ENCODE peak calls at places on chromosomes 13 and 19, in five cellular contexts. One of them, this sample, is unnamed.
A peak's percentile ranks its signal among the peaks of the same experiment; 100 is the strongest.

GRCh38 chr13:41523396-41523795 is 66.0 kb downstream of the RGCC start:
- DNase-seq in K562: no peak
- DNase-seq in thyroid gland: no peak
- DNase-seq in ascending aorta: no peak
- DNase-seq in ovary: no peak
- DNase-seq in this sample: no peak

GRCh38 chr19:39329948-39330347 is 5.9 kb downstream of the GMFG start:
- DNase-seq in K562: no peak
- DNase-seq in thyroid gland: no peak
- DNase-seq in ascending aorta: no peak
- DNase-seq in ovary: no peak
- DNase-seq in this sample: no peak

GRCh38 chr19:38252935-38253691 is 3.1 kb downstream of the PPP1R14A start:
- DNase-seq in K562: no peak
- DNase-seq in thyroid gland: no peak
- DNase-seq in ascending aorta: peak; percentile 90
- DNase-seq in ovary: peak; percentile 64
- DNase-seq in this sample: peak; percentile 69

GRCh38 chr13:30796132-30796832 is 60.9 kb downstream of the ALOX5AP start:
- DNase-seq in K562: no peak
- DNase-seq in thyroid gland: peak; percentile 16
- DNase-seq in ascending aorta: no peak
- DNase-seq in ovary: no peak
- DNase-seq in this sample: no peak

GRCh38 chr13:77489566-77490337 is 45.8 kb upstream of the SCEL start:
- DNase-seq in K562: no peak
- DNase-seq in thyroid gland: no peak
- DNase-seq in ascending aorta: no peak
- DNase-seq in ovary: no peak
- DNase-seq in this sample: no peak

GRCh38 chr19:4518345-4519171 is at the start of gene PLIN4:
- DNase-seq in K562: no peak
- DNase-seq in thyroid gland: peak; percentile 10
- DNase-seq in ascending aorta: peak; percentile 75
- DNase-seq in ovary: peak; percentile 96
- DNase-seq in this sample: peak; percentile 83

GRCh38 chr13:77384999-77385398 is 58.1 kb upstream of the MYCBP2 start:
- DNase-seq in K562: no peak
- DNase-seq in thyroid gland: no peak
- DNase-seq in ascending aorta: no peak
- DNase-seq in ovary: no peak
- DNase-seq in this sample: no peak

GRCh38 chr13:40060318-40061007 is 405.0 kb downstream of the COG6 start:
- DNase-seq in K562: no peak
- DNase-seq in thyroid gland: peak; percentile 57
- DNase-seq in ascending aorta: peak; percentile 86
- DNase-seq in ovary: peak; percentile 84
- DNase-seq in this sample: peak; percentile 22

GRCh38 chr19:1102407-1103106 is 1.2 kb upstream of the GPX4 start:
- DNase-seq in K562: no peak
- DNase-seq in thyroid gland: peak; percentile 67
- DNase-seq in ascending aorta: peak; percentile 95
- DNase-seq in ovary: peak; percentile 66
- DNase-seq in this sample: no peak

DNA sequence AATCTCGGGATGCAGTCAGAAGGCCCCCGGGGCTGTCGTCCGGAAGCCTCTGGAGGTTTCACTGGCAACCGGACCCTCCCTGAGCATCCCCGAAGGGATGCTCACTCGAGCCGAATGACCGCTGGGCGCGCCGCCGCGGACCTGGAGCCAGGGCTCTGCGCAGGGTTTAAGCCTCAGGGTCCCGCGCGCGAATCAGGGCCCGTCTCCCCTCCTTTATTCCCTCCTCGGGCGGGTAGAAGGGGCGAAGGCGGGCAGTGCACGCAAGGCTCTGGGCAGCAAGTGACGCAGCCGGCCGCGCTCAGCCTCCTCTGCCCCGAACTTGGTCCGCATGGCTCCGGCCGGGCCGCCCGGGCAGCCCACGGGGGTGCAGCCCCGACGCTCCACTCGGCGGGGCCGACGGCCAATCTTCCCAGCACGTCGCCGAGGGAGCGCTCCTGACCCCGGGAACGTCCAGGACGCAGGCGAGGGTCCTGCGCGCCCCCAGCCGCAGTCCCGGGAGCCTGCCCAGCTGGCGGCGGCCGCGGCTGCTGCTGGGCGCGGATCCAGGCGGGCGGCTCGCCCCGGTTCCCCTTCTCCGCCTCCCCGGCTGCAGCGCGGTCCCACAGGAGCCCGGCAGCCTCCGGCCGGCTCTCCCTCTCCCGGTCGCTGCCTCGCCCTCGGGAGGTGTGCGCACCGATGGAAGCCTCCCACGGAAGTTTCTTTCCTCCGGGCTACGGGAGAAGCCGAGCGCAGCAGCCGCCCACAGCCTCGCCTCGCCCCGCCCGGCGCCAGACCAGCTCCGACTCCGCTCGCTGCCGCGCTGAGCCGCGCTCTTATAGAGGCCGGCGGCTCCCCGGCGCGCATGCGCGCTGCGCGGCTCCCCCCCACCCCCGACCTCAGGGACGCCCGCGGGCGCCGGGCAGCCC is at the start of gene SHISA2:
- DNase-seq in K562: no peak
- DNase-seq in thyroid gland: peak; percentile 37
- DNase-seq in ascending aorta: no peak
- DNase-seq in ovary: peak; percentile 37
- DNase-seq in this sample: no peak
- H3K36me3 ChIP-seq in K562: no peaks in the 10 kb centered on the region
- H3K36me3 ChIP-seq in thyroid gland: peaks cover 3% of the 10 kb centered on the region
- H3K36me3 ChIP-seq in ascending aorta: no peaks in the 10 kb centered on the region
- H3K36me3 ChIP-seq in ovary: no peaks in the 10 kb centered on the region
- H3K36me3 ChIP-seq in this sample: no peaks in the 10 kb centered on the region

GRCh38 chr19:35715981-35716734 is 1.6 kb upstream of the KMT2B start:
- DNase-seq in K562: peak; percentile 48
- DNase-seq in thyroid gland: peak; percentile 67
- DNase-seq in ascending aorta: peak; percentile 63
- DNase-seq in ovary: peak; percentile 82
- DNase-seq in this sample: peak; percentile 67
- H3K4me1 ChIP-seq in K562: peaks cover 14% of the 10 kb centered on the region
- H3K4me1 ChIP-seq in thyroid gland: peaks cover 23% of the 10 kb centered on the region
- H3K4me1 ChIP-seq in ascending aorta: peaks cover 19% of the 10 kb centered on the region
- H3K4me1 ChIP-seq in ovary: peaks cover 10% of the 10 kb centered on the region
- H3K4me1 ChIP-seq in this sample: peaks cover 24% of the 10 kb centered on the region

GRCh38 chr19:19900124-19900523 is 622 bp upstream of the ZNF93 start:
- DNase-seq in K562: peak; percentile 40
- DNase-seq in thyroid gland: no peak
- DNase-seq in ascending aorta: no peak
- DNase-seq in ovary: no peak
- DNase-seq in this sample: no peak
- H3K4me3 ChIP-seq in K562: peak overlapping the region; percentile 63
- H3K4me3 ChIP-seq in thyroid gland: peak overlapping the region; percentile 72
- H3K4me3 ChIP-seq in ascending aorta: peak overlapping the region; percentile 82
- H3K4me3 ChIP-seq in ovary: peak overlapping the region; percentile 67
- H3K4me3 ChIP-seq in this sample: peak overlapping the region; percentile 60

GRCh38 chr19:16641695-16642094 is 13.7 kb upstream of the MED26 start:
- DNase-seq in K562: no peak
- DNase-seq in thyroid gland: no peak
- DNase-seq in ascending aorta: no peak
- DNase-seq in ovary: no peak
- DNase-seq in this sample: no peak
- H3K36me3 ChIP-seq in K562: peaks cover 89% of the 10 kb centered on the region
- H3K36me3 ChIP-seq in thyroid gland: peaks cover 53% of the 10 kb centered on the region
- H3K36me3 ChIP-seq in ascending aorta: peaks cover 53% of the 10 kb centered on the region
- H3K36me3 ChIP-seq in ovary: no peaks in the 10 kb centered on the region
- H3K36me3 ChIP-seq in this sample: peaks cover 59% of the 10 kb centered on the region

GRCh38 chr19:34430738-34431625 is 2.8 kb downstream of the UBA2 start:
- DNase-seq in K562: peak; percentile 76
- DNase-seq in thyroid gland: no peak
- DNase-seq in ascending aorta: no peak
- DNase-seq in ovary: no peak
- DNase-seq in this sample: no peak
- H3K4me1 ChIP-seq in K562: peaks cover 3% of the 10 kb centered on the region
- H3K4me1 ChIP-seq in thyroid gland: peaks cover 14% of the 10 kb centered on the region
- H3K4me1 ChIP-seq in ascending aorta: peaks cover 61% of the 10 kb centered on the region
- H3K4me1 ChIP-seq in ovary: peaks cover 14% of the 10 kb centered on the region
- H3K4me1 ChIP-seq in this sample: peaks cover 29% of the 10 kb centered on the region

DNA sequence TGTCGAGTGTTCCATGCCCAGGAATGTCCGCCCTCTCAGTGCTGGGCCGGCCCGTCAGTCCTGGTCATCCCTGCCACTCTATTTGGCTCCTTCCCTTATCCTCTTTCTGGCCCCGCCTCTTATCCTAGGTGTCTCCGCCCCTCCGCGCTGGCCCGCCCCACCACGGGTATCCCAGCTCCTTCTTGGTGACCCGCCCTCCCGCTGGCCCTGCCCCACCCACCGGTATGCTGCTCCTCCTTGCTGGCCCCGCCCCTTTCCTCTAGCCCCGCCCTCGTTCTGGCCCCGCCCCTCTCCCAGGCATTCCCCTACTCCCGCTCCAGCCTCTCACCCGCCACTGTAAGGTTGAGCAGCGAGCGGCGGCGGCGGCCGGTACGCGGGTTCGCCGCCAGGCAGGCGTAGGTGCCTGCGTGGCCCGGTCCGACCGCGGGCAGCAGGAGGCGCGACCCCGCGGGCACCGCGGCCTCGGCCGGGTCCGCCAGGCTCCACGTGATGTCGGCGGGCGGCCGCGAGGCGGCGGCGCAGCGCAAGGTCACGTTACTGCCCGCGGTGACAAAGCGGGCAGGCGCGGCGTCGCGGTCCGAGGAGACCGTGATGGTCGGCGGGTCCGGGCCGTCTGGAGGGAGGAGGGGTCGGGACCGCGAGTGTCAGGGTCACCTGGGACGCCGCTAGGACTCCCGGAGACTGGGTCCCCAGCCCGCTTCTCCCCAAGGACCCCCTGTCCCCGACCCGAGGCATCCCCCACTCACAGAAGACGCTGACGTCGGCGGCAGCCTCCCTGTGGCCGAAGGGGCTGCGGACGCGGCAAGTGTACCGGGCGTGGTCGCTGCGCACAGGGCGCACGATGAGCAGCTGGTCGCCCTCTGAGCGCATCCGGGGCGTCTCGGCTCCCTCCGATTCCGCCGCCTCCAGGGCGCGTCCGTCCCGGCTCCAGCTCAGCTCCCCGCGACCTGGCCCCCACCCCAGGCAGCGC is 2.0 kb downstream of the VSIG10L start:
- DNase-seq in K562: peak; percentile 99
- DNase-seq in thyroid gland: peak; percentile 96
- DNase-seq in ascending aorta: peak; percentile 100
- DNase-seq in ovary: peak; percentile 99
- DNase-seq in this sample: peak; percentile 97
- H3K4me3 ChIP-seq in K562: peak overlapping the region; percentile 67
- H3K4me3 ChIP-seq in thyroid gland: peak overlapping the region; percentile 38
- H3K4me3 ChIP-seq in ascending aorta: peak overlapping the region; percentile 85
- H3K4me3 ChIP-seq in ovary: peak overlapping the region; percentile 80
- H3K4me3 ChIP-seq in this sample: peak overlapping the region; percentile 77

GRCh38 chr13:111184685-111185401 is 69.7 kb downstream of the ARHGEF7 start:
- DNase-seq in K562: no peak
- DNase-seq in thyroid gland: no peak
- DNase-seq in ascending aorta: no peak
- DNase-seq in ovary: no peak
- DNase-seq in this sample: no peak

GRCh38 chr13:111181977-111182376 is 66.9 kb downstream of the ARHGEF7 start:
- DNase-seq in K562: no peak
- DNase-seq in thyroid gland: no peak
- DNase-seq in ascending aorta: no peak
- DNase-seq in ovary: no peak
- DNase-seq in this sample: no peak

GRCh38 chr13:111179908-111180756 is 65.0 kb downstream of the ARHGEF7 start:
- DNase-seq in K562: no peak
- DNase-seq in thyroid gland: no peak
- DNase-seq in ascending aorta: no peak
- DNase-seq in ovary: no peak
- DNase-seq in this sample: no peak

GRCh38 chr13:111183959-111184684 is 69.0 kb downstream of the ARHGEF7 start:
- DNase-seq in K562: no peak
- DNase-seq in thyroid gland: peak; percentile 74
- DNase-seq in ascending aorta: no peak
- DNase-seq in ovary: peak; percentile 59
- DNase-seq in this sample: no peak

GRCh38 chr13:111183087-111183645 is 68.1 kb downstream of the ARHGEF7 start:
- DNase-seq in K562: no peak
- DNase-seq in thyroid gland: no peak
- DNase-seq in ascending aorta: no peak
- DNase-seq in ovary: no peak
- DNase-seq in this sample: no peak
- H3K36me3 ChIP-seq in K562: peaks cover 3% of the 10 kb centered on the region
- H3K36me3 ChIP-seq in thyroid gland: no peaks in the 10 kb centered on the region
- H3K36me3 ChIP-seq in ascending aorta: no peaks in the 10 kb centered on the region
- H3K36me3 ChIP-seq in ovary: no peaks in the 10 kb centered on the region
- H3K36me3 ChIP-seq in this sample: no peaks in the 10 kb centered on the region

DNA sequence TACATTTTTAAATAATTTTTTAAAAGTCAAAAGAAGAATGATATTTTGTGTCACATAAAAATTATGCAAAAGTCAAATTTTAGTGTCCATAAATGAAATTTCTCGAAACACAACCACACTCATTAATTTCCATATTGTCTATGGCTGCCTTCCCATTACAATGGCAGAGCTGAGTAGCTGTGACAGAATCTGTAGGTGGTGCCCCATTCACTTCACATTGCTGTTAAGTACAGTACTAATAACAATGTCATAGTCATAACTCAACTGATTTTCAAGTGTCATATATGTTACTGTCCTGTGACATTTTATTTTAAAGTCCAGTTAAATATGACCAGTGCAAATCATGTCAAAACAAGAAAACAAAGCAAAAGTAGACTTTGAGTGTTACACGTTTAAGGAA is 114.3 kb downstream of the SPRY2 start:
- DNase-seq in K562: no peak
- DNase-seq in thyroid gland: no peak
- DNase-seq in ascending aorta: no peak
- DNase-seq in ovary: no peak
- DNase-seq in this sample: no peak
- H3K4me1 ChIP-seq in K562: no peaks in the 10 kb centered on the region
- H3K4me1 ChIP-seq in thyroid gland: no peaks in the 10 kb centered on the region
- H3K4me1 ChIP-seq in ascending aorta: no peaks in the 10 kb centered on the region
- H3K4me1 ChIP-seq in ovary: no peaks in the 10 kb centered on the region
- H3K4me1 ChIP-seq in this sample: no peaks in the 10 kb centered on the region

GRCh38 chr13:99356216-99357089 is 49.3 kb upstream of the GPR183 start:
- DNase-seq in K562: no peak
- DNase-seq in thyroid gland: no peak
- DNase-seq in ascending aorta: peak; percentile 71
- DNase-seq in ovary: peak; percentile 64
- DNase-seq in this sample: peak; percentile 31
- H3K4me3 ChIP-seq in K562: no peak overlapping the region
- H3K4me3 ChIP-seq in thyroid gland: no peak overlapping the region
- H3K4me3 ChIP-seq in ascending aorta: peak overlapping the region; percentile 21
- H3K4me3 ChIP-seq in ovary: no peak overlapping the region
- H3K4me3 ChIP-seq in this sample: peak overlapping the region; percentile 35